ENCODE peak calls at places on chromosomes 7 and 10, in nine cellular contexts. H is PC-3, Q is HCT116, Y is psoas muscle, Z is astrocyte of the cerebellum, D is heart right ventricle, I is mucosa of descending colon, M is AG04449, X is right cardiac atrium. E is an unnamed sample.

GRCh38 chr7:140316165-140316661 is 82.1 kb downstream of the SLC37A3 start:
- DNase-seq in H (peak), Q (peak), Y (peak), Z (peak), D (peak), I (peak), M (no peak), X (peak), E (peak)

GRCh38 chr7:150374472-150374871 is 4.7 kb upstream of the ZNF775 start:
- DNase-seq in H (no peak), Q (no peak), Y (no peak), Z (no peak), D (no peak), I (no peak), M (no peak), X (no peak), E (no peak)

GRCh38 chr7:44062180-44062902 is 3.0 kb downstream of the PGAM2 start:
- DNase-seq in H (no peak), Q (no peak), Y (peak), Z (no peak), D (no peak), I (no peak), M (no peak), X (no peak), E (no peak)

GRCh38 chr7:30914611-30915601 is 3.3 kb downstream of the AQP1 start:
- DNase-seq in H (peak), Q (peak), Y (peak), Z (no peak), D (peak), I (no peak), M (no peak), X (peak), E (no peak)

GRCh38 chr10:112804036-112804435 is 146.0 kb upstream of the TCF7L2 start:
- DNase-seq in H (peak), Q (no peak), Y (no peak), Z (no peak), D (no peak), I (peak), M (no peak), X (no peak), E (no peak)

GRCh38 chr10:78830062-78830974 is 238.4 kb upstream of the ZMIZ1 start:
- DNase-seq in H (peak), Q (no peak), Y (no peak), Z (no peak), D (no peak), I (no peak), M (no peak), X (no peak), E (no peak)

GRCh38 chr10:132395704-132396494 is 1.1 kb upstream of the PWWP2B start:
- DNase-seq in H (no peak), Q (no peak), Y (peak), Z (no peak), D (peak), I (peak), M (no peak), X (peak), E (no peak)

GRCh38 chr7:157006205-157006747 is 4.2 kb downstream of the MNX1 start:
- DNase-seq in H (no peak), Q (no peak), Y (peak), Z (no peak), D (no peak), I (peak), M (no peak), X (no peak), E (no peak)

GRCh38 chr7:147173883-147174282 is 1057.3 kb downstream of the CNTNAP2 start:
- DNase-seq in H (no peak), Q (no peak), Y (no peak), Z (no peak), D (no peak), I (no peak), M (no peak), X (no peak), E (no peak)

GRCh38 chr7:44489955-44490350 is 505 bp downstream of the NUDCD3 start:
- DNase-seq in H (peak), Q (no peak), Y (no peak), Z (no peak), D (no peak), I (peak), M (no peak), X (no peak), E (no peak)

GRCh38 chr10:71981024-71981867 is 17.1 kb downstream of the CHST3 start:
- DNase-seq in H (no peak), Q (no peak), Y (no peak), Z (no peak), D (no peak), I (no peak), M (no peak), X (peak), E (no peak)

GRCh38 chr7:84792232-84792882 is 394.5 kb downstream of the SEMA3D start:
- DNase-seq in H (no peak), Q (no peak), Y (no peak), Z (no peak), D (no peak), I (no peak), M (no peak), X (no peak), E (peak)

GRCh38 chr10:80497187-80498038 is 40.3 kb upstream of the SH2D4B start:
- DNase-seq in H (no peak), Q (no peak), Y (peak), Z (peak), D (peak), I (peak), M (no peak), X (peak), E (no peak)

GRCh38 chr7:45143616-45144015 is 14.0 kb upstream of the RAMP3 start:
- DNase-seq in H (peak), Q (no peak), Y (no peak), Z (no peak), D (no peak), I (no peak), M (no peak), X (no peak), E (peak)

GRCh38 chr7:39613577-39613976 is 9.8 kb upstream of the RALA start:
- DNase-seq in H (peak), Q (no peak), Y (no peak), Z (no peak), D (no peak), I (no peak), M (no peak), X (no peak), E (no peak)

GRCh38 chr10:97762816-97763215 is 9.0 kb downstream of the SFRP5 start:
- DNase-seq in H (no peak), Q (no peak), Y (peak), Z (peak), D (no peak), I (no peak), M (no peak), X (peak), E (no peak)

GRCh38 chr7:141697211-141697871 is 4.6 kb downstream of the DENND11 start:
- DNase-seq in H (peak), Q (no peak), Y (no peak), Z (peak), D (no peak), I (no peak), M (no peak), X (peak), E (peak)

GRCh38 chr10:75605096-75605495 is 173.7 kb downstream of the LRMDA start:
- DNase-seq in H (no peak), Q (no peak), Y (no peak), Z (no peak), D (no peak), I (no peak), M (no peak), X (no peak), E (no peak)

GRCh38 chr7:33979807-33980355 is 74.5 kb downstream of the BMPER start:
- DNase-seq in H (peak), Q (no peak), Y (no peak), Z (no peak), D (no peak), I (no peak), M (peak), X (no peak), E (peak)

GRCh38 chr10:6406220-6407033 is 173.6 kb downstream of the PRKCQ start:
- DNase-seq in H (peak), Q (peak), Y (no peak), Z (peak), D (no peak), I (peak), M (no peak), X (no peak), E (no peak)

GRCh38 chr7:16891338-16891737 is 9.6 kb upstream of the AGR3 start:
- DNase-seq in H (peak), Q (peak), Y (no peak), Z (peak), D (no peak), I (peak), M (no peak), X (no peak), E (peak)

GRCh38 chr7:150317748-150318444 is 5.3 kb upstream of the LRRC61 start:
- DNase-seq in H (no peak), Q (no peak), Y (no peak), Z (peak), D (no peak), I (no peak), M (no peak), X (no peak), E (peak)

GRCh38 chr10:70357447-70358035 is 24.9 kb downstream of the LRRC20 start:
- DNase-seq in H (peak), Q (no peak), Y (no peak), Z (no peak), D (no peak), I (no peak), M (no peak), X (no peak), E (no peak)

GRCh38 chr7:159088016-159088865 is 56.4 kb downstream of the VIPR2 start:
- DNase-seq in H (no peak), Q (no peak), Y (no peak), Z (no peak), D (no peak), I (no peak), M (no peak), X (no peak), E (no peak)

GRCh38 chr7:42734568-42734967 is 177.3 kb downstream of the C7orf25 start:
- DNase-seq in H (peak), Q (no peak), Y (no peak), Z (no peak), D (no peak), I (no peak), M (no peak), X (no peak), E (peak)

GRCh38 chr7:25947669-25948516 is 204.1 kb upstream of the NFE2L3 start:
- DNase-seq in H (no peak), Q (no peak), Y (no peak), Z (no peak), D (no peak), I (no peak), M (no peak), X (no peak), E (no peak)

GRCh38 chr10:121187375-121187774 is 336.2 kb downstream of the WDR11 start:
- DNase-seq in H (no peak), Q (no peak), Y (no peak), Z (peak), D (no peak), I (no peak), M (no peak), X (no peak), E (no peak)

GRCh38 chr7:110835209-110835608 is 255.7 kb upstream of the LRRN3 start:
- DNase-seq in H (peak), Q (no peak), Y (no peak), Z (no peak), D (no peak), I (peak), M (no peak), X (no peak), E (no peak)

GRCh38 chr10:119428789-119429188 is 113.7 kb downstream of the RGS10 start:
- DNase-seq in H (no peak), Q (no peak), Y (peak), Z (no peak), D (no peak), I (no peak), M (peak), X (no peak), E (peak)

GRCh38 chr10:5892007-5892406 is 2.0 kb downstream of the FBH1 start:
- DNase-seq in H (no peak), Q (no peak), Y (no peak), Z (no peak), D (no peak), I (no peak), M (no peak), X (peak), E (peak)

GRCh38 chr10:74882427-74882826 is 56.0 kb downstream of the KAT6B start:
- DNase-seq in H (peak), Q (no peak), Y (no peak), Z (no peak), D (no peak), I (no peak), M (no peak), X (no peak), E (no peak)

GRCh38 chr7:100476903-100477870 is 1.8 kb downstream of the TSC22D4 start:
- DNase-seq in H (no peak), Q (no peak), Y (no peak), Z (no peak), D (no peak), I (peak), M (no peak), X (no peak), E (no peak)
- H3K4me3 ChIP-seq in H (peak), Q (no peak), Y (peak), Z (peak), D (peak), I (peak), M (peak), X (peak), E (peak)

GRCh38 chr7:46544396-46545008 is 623.4 kb upstream of the IGFBP3 start:
- DNase-seq in H (peak), Q (peak), Y (no peak), Z (peak), D (no peak), I (no peak), M (no peak), X (no peak), E (no peak)

GRCh38 chr7:46549892-46550639 is 629.0 kb upstream of the IGFBP3 start:
- DNase-seq in H (no peak), Q (no peak), Y (no peak), Z (no peak), D (no peak), I (no peak), M (no peak), X (no peak), E (no peak)

GRCh38 chr7:46549347-46549746 is 628.3 kb upstream of the IGFBP3 start:
- DNase-seq in H (no peak), Q (no peak), Y (no peak), Z (no peak), D (no peak), I (no peak), M (no peak), X (no peak), E (no peak)

GRCh38 chr7:46545790-46546189 is 624.7 kb upstream of the IGFBP3 start:
- DNase-seq in H (peak), Q (peak), Y (no peak), Z (peak), D (no peak), I (no peak), M (no peak), X (no peak), E (no peak)

DNA sequence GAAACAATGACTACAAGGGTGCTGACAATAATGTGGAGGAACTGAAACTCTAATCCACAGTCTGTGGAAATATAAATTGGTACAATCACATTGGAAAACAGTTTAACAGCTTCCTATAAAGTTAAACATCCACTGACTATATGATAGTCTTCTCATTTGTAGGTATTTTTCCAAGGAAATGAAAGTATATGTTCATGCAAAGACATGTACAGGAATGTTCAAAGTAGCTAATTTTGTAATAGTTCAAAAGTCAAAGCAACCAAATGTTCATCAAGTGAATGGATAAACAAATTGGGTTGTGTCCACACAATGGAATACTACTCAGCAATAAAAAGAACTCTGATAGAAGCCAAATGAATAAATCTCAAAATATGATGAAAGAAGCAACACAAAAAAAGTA is 626.0 kb upstream of the IGFBP3 start:
- DNase-seq in H (no peak), Q (no peak), Y (no peak), Z (no peak), D (no peak), I (no peak), M (no peak), X (no peak), E (no peak)
- H3K4me3 ChIP-seq in H (no peak), Q (no peak), Y (no peak), Z (no peak), D (no peak), I (no peak), M (no peak), X (no peak), E (no peak)

DNA sequence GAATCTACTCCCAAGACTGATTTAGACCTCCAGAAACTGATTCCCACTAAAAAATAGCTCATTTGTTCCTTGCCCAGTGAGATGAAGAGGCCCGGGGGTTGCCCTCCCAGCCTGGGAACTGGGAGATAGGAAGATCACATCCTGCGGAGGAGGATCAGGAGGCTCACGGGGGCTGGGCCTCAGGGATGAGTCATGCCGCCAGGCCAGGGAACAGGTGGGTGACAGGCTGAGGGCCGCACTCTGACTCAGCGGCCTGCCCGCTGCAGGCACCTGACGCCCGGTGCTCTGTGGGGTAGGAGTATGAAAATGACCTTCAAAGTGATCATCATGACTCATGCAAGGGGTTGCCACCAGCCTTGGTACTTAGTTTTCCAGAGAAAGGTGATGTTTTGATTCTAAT is 104.5 kb upstream of the ZPBP start:
- DNase-seq in H (peak), Q (peak), Y (no peak), Z (no peak), D (no peak), I (no peak), M (no peak), X (no peak), E (no peak)
- H3K4me3 ChIP-seq in H (no peak), Q (no peak), Y (no peak), Z (no peak), D (no peak), I (no peak), M (no peak), X (no peak), E (no peak)

GRCh38 chr10:101839421-101840063 is 4.1 kb downstream of the KCNIP2 start:
- DNase-seq in H (peak), Q (peak), Y (no peak), Z (no peak), D (peak), I (peak), M (no peak), X (peak), E (no peak)
- H3K4me3 ChIP-seq in H (peak), Q (peak), Y (peak), Z (peak), D (peak), I (no peak), M (peak), X (peak), E (peak)

GRCh38 chr7:12569673-12570072 is 847 bp upstream of the SCIN start:
- DNase-seq in H (no peak), Q (no peak), Y (no peak), Z (no peak), D (no peak), I (no peak), M (no peak), X (no peak), E (no peak)
- H3K4me3 ChIP-seq in H (peak), Q (peak), Y (no peak), Z (no peak), D (no peak), I (no peak), M (no peak), X (peak), E (no peak)

GRCh38 chr7:36011588-36011965 is 141.5 kb upstream of the EEPD1 start:
- DNase-seq in H (no peak), Q (no peak), Y (no peak), Z (no peak), D (no peak), I (no peak), M (no peak), X (no peak), E (no peak)
- H3K4me3 ChIP-seq in H (no peak), Q (no peak), Y (no peak), Z (no peak), D (no peak), I (no peak), M (no peak), X (no peak), E (no peak)

GRCh38 chr7:120993575-120994191 is 5.2 kb downstream of the CPED1 start:
- DNase-seq in H (peak), Q (no peak), Y (no peak), Z (no peak), D (no peak), I (no peak), M (no peak), X (no peak), E (peak)
- H3K4me3 ChIP-seq in H (no peak), Q (no peak), Y (peak), Z (no peak), D (no peak), I (no peak), M (no peak), X (no peak), E (no peak)

DNA sequence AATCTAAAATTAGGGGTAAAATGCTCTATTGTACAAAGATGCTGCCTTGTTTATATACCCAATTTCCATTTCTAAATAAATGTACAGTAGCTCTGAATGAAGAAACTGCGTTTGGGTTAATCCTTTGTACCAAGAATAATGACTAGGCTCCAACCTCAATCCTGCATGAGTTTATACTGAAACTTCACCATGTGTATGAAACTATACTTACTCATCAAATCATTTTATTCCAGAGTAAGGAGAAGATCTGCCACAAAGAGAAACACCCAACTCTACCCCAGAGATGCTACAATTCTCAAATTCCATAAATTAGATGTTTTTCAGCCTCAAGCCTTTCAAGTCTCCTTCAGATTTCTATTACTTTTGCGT is 53.8 kb upstream of the AKR1E2 start:
- DNase-seq in H (no peak), Q (no peak), Y (no peak), Z (no peak), D (no peak), I (no peak), M (no peak), X (no peak), E (no peak)
- H3K4me3 ChIP-seq in H (no peak), Q (no peak), Y (no peak), Z (no peak), D (no peak), I (no peak), M (no peak), X (no peak), E (no peak)